ENCODE peak calls at places on chromosome 10, in five cellular contexts. U is AG09309, M is coronary artery, W is GM23338, R is WTC11. O is an unnamed sample.

GRCh38 chr10:7311256-7312178 is 99.3 kb downstream of the SFMBT2 start:
- DNase-seq in U (no peak), M (no peak), W (no peak), R (no peak), O (no peak)

GRCh38 chr10:25666276-25666675 is 267.8 kb upstream of the MYO3A start:
- DNase-seq in U (no peak), M (no peak), W (no peak), R (no peak), O (no peak)

GRCh38 chr10:99537381-99538286 is 4.9 kb downstream of the NKX2-3 start:
- DNase-seq in U (no peak), M (no peak), W (peak), R (peak), O (no peak)

GRCh38 chr10:98131615-98132014 is 2.8 kb upstream of the R3HCC1L start:
- DNase-seq in U (no peak), M (no peak), W (no peak), R (no peak), O (no peak)

GRCh38 chr10:106506509-106507265 is 657.8 kb downstream of the SORCS1 start:
- DNase-seq in U (no peak), M (no peak), W (no peak), R (no peak), O (no peak)

GRCh38 chr10:132724436-132724835 is 61.5 kb downstream of the NKX6-2 start:
- DNase-seq in U (peak), M (no peak), W (no peak), R (no peak), O (no peak)

GRCh38 chr10:71964669-71965515 is 697 bp downstream of the CHST3 start:
- DNase-seq in U (no peak), M (peak), W (peak), R (peak), O (no peak)

GRCh38 chr10:84539244-84539643 is 210.9 kb downstream of the CCSER2 start:
- DNase-seq in U (peak), M (no peak), W (no peak), R (no peak), O (no peak)

GRCh38 chr10:119919271-119919670 is 26.7 kb downstream of the SEC23IP start:
- DNase-seq in U (no peak), M (no peak), W (no peak), R (no peak), O (no peak)

GRCh38 chr10:27745719-27746363 is at the start of gene MKX:
- DNase-seq in U (no peak), M (peak), W (peak), R (peak), O (no peak)

GRCh38 chr10:91190388-91190870 is 30.0 kb upstream of the PCGF5 start:
- DNase-seq in U (peak), M (no peak), W (no peak), R (no peak), O (no peak)

GRCh38 chr10:87634311-87634710 is 25.4 kb upstream of the PAPSS2 start:
- DNase-seq in U (no peak), M (no peak), W (no peak), R (no peak), O (no peak)

GRCh38 chr10:126042354-126042753 is 146.0 kb downstream of the FANK1 start:
- DNase-seq in U (no peak), M (no peak), W (no peak), R (no peak), O (no peak)

GRCh38 chr10:79434223-79434687 is 11.2 kb downstream of the ZCCHC24 start:
- DNase-seq in U (no peak), M (no peak), W (no peak), R (no peak), O (no peak)

GRCh38 chr10:54133201-54133600 is 667.8 kb downstream of the PCDH15 start:
- DNase-seq in U (no peak), M (no peak), W (peak), R (no peak), O (no peak)
- TF ChIP-seq CTCF in U (no peak), M (no peak), W (peak), R (peak), O (peak)

GRCh38 chr10:108913300-108913699 is 1010.0 kb downstream of the XPNPEP1 start:
- DNase-seq in U (no peak), M (no peak), W (peak), R (peak), O (no peak)

GRCh38 chr10:108911814-108912541 is 1011.3 kb downstream of the XPNPEP1 start:
- DNase-seq in U (no peak), M (no peak), W (peak), R (peak), O (no peak)
- TF ChIP-seq CTCF in U (peak), M (no peak), W (peak), R (peak), O (no peak)

GRCh38 chr10:128846927-128847326 is 620.1 kb upstream of the MGMT start:
- DNase-seq in U (no peak), M (no peak), W (no peak), R (no peak), O (no peak)

GRCh38 chr10:128848807-128849206 is 618.2 kb upstream of the MGMT start:
- DNase-seq in U (no peak), M (no peak), W (no peak), R (no peak), O (no peak)

GRCh38 chr10:128839134-128839533 is 627.9 kb upstream of the MGMT start:
- DNase-seq in U (no peak), M (no peak), W (peak), R (no peak), O (no peak)

GRCh38 chr10:128839701-128840100 is 627.3 kb upstream of the MGMT start:
- DNase-seq in U (no peak), M (no peak), W (no peak), R (no peak), O (no peak)

GRCh38 chr10:128843972-128844371 is 623.1 kb upstream of the MGMT start:
- DNase-seq in U (no peak), M (no peak), W (peak), R (no peak), O (no peak)
- TF ChIP-seq CTCF in U (no peak), M (no peak), W (peak), R (no peak), O (no peak)

GRCh38 chr10:94349327-94349726 is 13.4 kb downstream of the NOC3L start:
- DNase-seq in U (no peak), M (no peak), W (no peak), R (no peak), O (no peak)
- TF ChIP-seq CTCF in U (peak), M (no peak), W (no peak), R (no peak), O (no peak)

DNA sequence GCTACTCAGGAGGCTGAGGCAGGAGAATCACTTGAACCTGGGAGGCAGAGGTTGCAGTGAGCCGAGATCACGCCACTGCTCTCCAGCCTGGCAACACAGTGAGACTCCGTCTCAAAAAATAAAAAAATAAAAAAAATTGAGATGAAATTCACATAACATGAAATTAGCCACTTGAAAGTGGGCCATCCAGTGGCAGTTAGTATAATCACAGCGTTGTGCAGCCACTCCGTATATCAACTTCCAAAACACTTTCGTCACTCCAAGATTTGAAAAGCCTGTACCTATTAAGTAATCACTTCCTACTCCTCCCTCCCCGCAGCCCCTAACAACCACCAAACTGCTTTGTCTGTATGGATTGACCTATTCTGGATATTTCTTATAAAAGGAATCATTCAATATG is 20.7 kb upstream of the CACUL1 start:
- DNase-seq in U (no peak), M (no peak), W (no peak), R (no peak), O (no peak)
- TF ChIP-seq CTCF in U (no peak), M (no peak), W (peak), R (no peak), O (no peak)

O was measured in GM12864.